ENCODE peak calls at places on chromosomes 5 and 9, in eight cellular contexts. Z is AG04449; X is tibial nerve; K is colonic mucosa; U is adrenal gland; H is PC-3; M is GM23338; T is CD8-positive, alpha-beta T cell. L is an unnamed sample.

GRCh38 chr5:90558344-90559192 is at the start of gene ADGRV1:
- DNase-seq in Z (no peak), X (peak), K (peak), U (peak), H (peak), M (peak), T (no peak), L (peak)

GRCh38 chr5:151454889-151455288 is 7.5 kb downstream of the SLC36A1 start:
- DNase-seq in Z (no peak), X (no peak), K (no peak), U (no peak), H (no peak), M (no peak), T (no peak), L (no peak)

GRCh38 chr9:26392639-26393038 is 500.0 kb downstream of the CAAP1 start:
- DNase-seq in Z (no peak), X (no peak), K (no peak), U (no peak), H (no peak), M (no peak), T (no peak), L (no peak)

GRCh38 chr9:89778100-89779085 is 173.6 kb downstream of the GADD45G start:
- DNase-seq in Z (no peak), X (no peak), K (no peak), U (no peak), H (no peak), M (no peak), T (no peak), L (no peak)

GRCh38 chr5:33379757-33380156 is 61.0 kb upstream of the TARS1 start:
- DNase-seq in Z (no peak), X (no peak), K (no peak), U (no peak), H (peak), M (peak), T (no peak), L (no peak)

GRCh38 chr5:64758916-64759315 is 9.6 kb downstream of the SREK1IP1 start:
- DNase-seq in Z (no peak), X (no peak), K (no peak), U (no peak), H (no peak), M (no peak), T (no peak), L (no peak)

GRCh38 chr9:86034863-86035734 is 64.3 kb downstream of the GOLM1 start:
- DNase-seq in Z (no peak), X (no peak), K (peak), U (peak), H (peak), M (peak), T (peak), L (no peak)

GRCh38 chr5:163832155-163832554 is 326.7 kb downstream of the MAT2B start:
- DNase-seq in Z (no peak), X (no peak), K (no peak), U (no peak), H (no peak), M (no peak), T (no peak), L (no peak)

GRCh38 chr5:148491793-148492184 is 108.0 kb downstream of the FBXO38 start:
- DNase-seq in Z (no peak), X (no peak), K (no peak), U (no peak), H (no peak), M (no peak), T (no peak), L (no peak)

GRCh38 chr5:104763163-104763562 is 1200.6 kb upstream of the NUDT12 start:
- DNase-seq in Z (no peak), X (no peak), K (no peak), U (no peak), H (no peak), M (no peak), T (no peak), L (no peak)

GRCh38 chr5:133193794-133194193 is 142.0 kb downstream of the HSPA4 start:
- DNase-seq in Z (no peak), X (no peak), K (no peak), U (no peak), H (no peak), M (peak), T (no peak), L (no peak)

GRCh38 chr9:81759680-81760215 is 70.4 kb upstream of the TLE1 start:
- DNase-seq in Z (peak), X (no peak), K (no peak), U (peak), H (peak), M (no peak), T (no peak), L (no peak)

GRCh38 chr5:178801021-178801420 is 58.7 kb upstream of the ZNF354B start:
- DNase-seq in Z (no peak), X (no peak), K (no peak), U (no peak), H (no peak), M (no peak), T (no peak), L (no peak)

GRCh38 chr5:132714456-132715307 is 22.7 kb downstream of the KIF3A start:
- DNase-seq in Z (no peak), X (no peak), K (no peak), U (no peak), H (peak), M (peak), T (no peak), L (no peak)

GRCh38 chr5:176631383-176631970 is 1.0 kb downstream of the EIF4E1B start:
- DNase-seq in Z (no peak), X (no peak), K (no peak), U (no peak), H (no peak), M (no peak), T (no peak), L (no peak)

GRCh38 chr5:162160401-162160800 is 92.8 kb downstream of the GABRG2 start:
- DNase-seq in Z (no peak), X (no peak), K (no peak), U (no peak), H (peak), M (no peak), T (no peak), L (no peak)
- H3K4me3 ChIP-seq in Z (no peak), X (no peak), K (no peak), U (no peak), H (no peak), M (no peak), T (no peak), L (no peak)

DNA sequence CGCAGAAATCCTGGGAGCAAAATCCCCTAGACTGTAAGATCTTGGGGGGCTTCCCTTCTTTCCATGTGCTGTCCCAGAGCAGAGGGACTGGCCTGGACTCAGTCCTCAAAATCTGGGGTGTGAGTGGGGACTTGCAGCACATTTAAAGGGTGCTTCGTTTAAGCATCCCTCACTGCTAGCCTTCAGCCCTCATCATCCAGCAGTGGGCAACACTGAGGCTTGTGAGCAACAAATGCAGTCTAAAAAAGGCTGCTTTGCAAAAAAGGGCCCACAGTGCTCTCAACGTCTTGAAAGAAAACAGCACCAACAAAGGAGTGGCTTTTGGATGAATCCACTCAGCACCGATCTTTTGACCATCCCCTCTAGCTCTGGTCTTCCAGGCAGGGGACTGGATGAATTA is 128.3 kb upstream of the TBC1D2 start:
- DNase-seq in Z (no peak), X (no peak), K (no peak), U (no peak), H (peak), M (peak), T (no peak), L (no peak)
- TF ChIP-seq CTCF in Z (peak), X (no peak), K (no peak), U (no peak), H (no peak), M (peak), T (no peak), L (no peak)

DNA sequence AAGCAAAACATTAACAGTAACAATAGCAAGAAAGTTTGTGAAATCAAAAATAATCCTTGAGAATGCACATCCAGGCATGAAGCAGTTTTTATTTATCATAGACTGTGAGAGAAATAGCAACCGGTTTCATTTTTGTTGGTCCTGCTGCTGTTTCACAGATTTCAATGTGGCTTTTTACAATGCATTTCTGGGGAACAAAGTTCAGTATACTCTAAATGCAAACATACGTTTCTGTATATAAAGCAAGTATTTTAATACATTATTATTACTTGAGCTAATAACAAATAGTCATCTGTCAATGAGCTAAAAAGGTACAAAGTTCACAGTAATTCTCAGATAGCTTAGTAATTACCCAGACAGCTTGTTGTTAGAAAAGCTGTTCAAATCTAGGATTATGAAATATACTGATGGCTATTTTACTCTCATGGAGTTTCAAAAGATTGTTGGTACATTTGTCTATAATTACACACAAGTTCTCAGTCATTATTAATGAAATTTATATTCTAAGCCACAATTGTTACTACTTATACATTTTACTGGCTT is 50.8 kb downstream of the PBX3 start:
- DNase-seq in Z (no peak), X (no peak), K (no peak), U (no peak), H (no peak), M (no peak), T (no peak), L (no peak)
- H3K4me3 ChIP-seq in Z (no peak), X (no peak), K (no peak), U (no peak), H (no peak), M (no peak), T (no peak), L (no peak)

GRCh38 chr5:144566747-144567415 is 396.2 kb downstream of the KCTD16 start:
- DNase-seq in Z (no peak), X (no peak), K (no peak), U (no peak), H (peak), M (peak), T (no peak), L (no peak)

GRCh38 chr5:144567416-144567770 is 396.7 kb downstream of the KCTD16 start:
- DNase-seq in Z (no peak), X (no peak), K (no peak), U (no peak), H (no peak), M (peak), T (no peak), L (no peak)
- TF ChIP-seq CTCF in Z (no peak), X (no peak), K (no peak), U (no peak), H (no peak), M (no peak), T (no peak), L (no peak)

GRCh38 chr9:14433841-14434511 is 120.0 kb upstream of the NFIB start:
- DNase-seq in Z (no peak), X (no peak), K (no peak), U (peak), H (peak), M (peak), T (no peak), L (no peak)

GRCh38 chr9:14434971-14435718 is 121.2 kb upstream of the NFIB start:
- DNase-seq in Z (no peak), X (no peak), K (no peak), U (no peak), H (no peak), M (no peak), T (no peak), L (no peak)

GRCh38 chr9:14435871-14436270 is 121.9 kb upstream of the NFIB start:
- DNase-seq in Z (no peak), X (no peak), K (no peak), U (no peak), H (no peak), M (no peak), T (no peak), L (no peak)

GRCh38 chr9:14437336-14438231 is 123.6 kb upstream of the NFIB start:
- DNase-seq in Z (no peak), X (no peak), K (no peak), U (peak), H (no peak), M (no peak), T (no peak), L (no peak)

DNA sequence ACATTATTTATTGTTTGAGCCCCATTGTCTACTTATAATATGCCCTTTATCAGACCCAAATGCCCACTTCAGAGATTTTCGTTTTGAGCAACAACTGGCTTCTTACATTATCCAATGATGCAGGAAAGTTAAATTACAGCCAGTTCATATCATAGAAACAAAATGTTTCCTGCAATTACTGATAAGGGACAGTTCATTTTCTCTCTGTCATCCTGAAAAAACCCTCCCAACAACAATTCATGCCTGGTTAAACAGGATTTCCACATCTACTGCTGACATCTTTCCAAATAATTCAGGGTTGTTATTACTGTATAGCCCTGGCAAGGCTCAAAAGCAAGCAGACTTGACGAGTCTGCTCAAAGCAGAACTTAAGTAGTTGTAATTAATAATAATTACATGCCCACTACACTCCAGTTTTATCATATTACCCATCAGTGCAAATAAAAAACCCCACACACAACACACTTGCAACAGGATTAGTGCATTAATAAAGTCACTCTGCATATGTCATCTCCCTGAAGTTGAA is 119.4 kb upstream of the NFIB start:
- DNase-seq in Z (no peak), X (no peak), K (no peak), U (no peak), H (no peak), M (no peak), T (no peak), L (no peak)
- H3K4me3 ChIP-seq in Z (no peak), X (no peak), K (no peak), U (peak), H (no peak), M (no peak), T (no peak), L (peak)

DNA sequence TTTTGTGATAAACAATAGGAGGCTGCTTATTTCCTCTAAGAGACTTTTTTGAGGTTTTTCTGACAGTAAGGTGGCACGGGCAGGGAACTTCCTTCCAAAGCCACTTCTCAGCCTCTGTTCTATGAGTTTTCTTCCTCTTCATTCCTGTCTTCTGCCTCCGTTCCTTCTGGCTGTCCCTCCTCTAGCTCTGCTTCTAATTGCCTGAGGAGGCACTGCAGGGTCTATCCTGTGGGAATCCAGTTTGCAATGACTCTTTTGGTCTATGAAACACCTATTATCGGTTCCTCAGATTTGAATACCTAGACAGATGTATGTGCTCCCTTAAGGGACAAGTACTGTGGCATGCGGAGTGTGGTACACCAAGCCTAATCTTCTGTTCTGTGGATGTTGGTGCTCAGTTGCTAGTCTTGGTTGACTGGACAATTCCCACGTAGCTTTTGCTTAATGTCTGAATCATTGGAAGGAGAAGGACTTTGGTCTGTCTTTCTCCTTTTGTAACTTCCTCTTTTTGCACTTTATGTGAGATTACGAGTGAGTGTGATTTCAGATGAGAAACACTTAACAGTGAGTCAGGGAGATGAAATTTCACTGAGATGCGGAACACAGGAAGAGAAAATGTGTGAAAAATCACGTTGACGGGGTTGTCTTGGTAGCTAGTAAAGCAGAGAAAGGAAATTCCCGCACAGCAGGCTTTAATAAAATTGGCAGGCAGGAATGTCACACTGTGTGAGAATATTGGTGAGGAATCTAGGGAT is 305.2 kb downstream of the EFNA5 start:
- DNase-seq in Z (peak), X (no peak), K (no peak), U (no peak), H (peak), M (peak), T (no peak), L (no peak)
- TF ChIP-seq CTCF in Z (no peak), X (no peak), K (no peak), U (no peak), H (no peak), M (no peak), T (no peak), L (no peak)

GRCh38 chr9:135664801-135665794 is 2.0 kb downstream of the LCN9 start:
- DNase-seq in Z (no peak), X (no peak), K (no peak), U (no peak), H (no peak), M (no peak), T (no peak), L (no peak)
- H3K4me3 ChIP-seq in Z (no peak), X (no peak), K (no peak), U (no peak), H (no peak), M (no peak), T (no peak), L (no peak)